ENCODE peak calls at places on chromosome 15, in five cellular contexts. T is pancreas, V is foreskin fibroblast, D is NT2/D1, K is brain microvascular endothelial cell. Z is an unnamed sample.

GRCh38 chr15:51726302-51727073 is 11.0 kb downstream of the LYSMD2 start:
- DNase-seq in T (no peak), V (peak), D (peak), K (peak), Z (peak)

GRCh38 chr15:100696452-100696851 is 94.1 kb downstream of the ASB7 start:
- DNase-seq in T (no peak), V (no peak), D (no peak), K (peak), Z (no peak)

GRCh38 chr15:34084086-34084485 is 17.6 kb downstream of the EMC7 start:
- DNase-seq in T (no peak), V (peak), D (no peak), K (no peak), Z (no peak)

GRCh38 chr15:85312486-85312885 is 67.9 kb upstream of the AKAP13 start:
- DNase-seq in T (no peak), V (no peak), D (no peak), K (peak), Z (no peak)

GRCh38 chr15:86591994-86592746 is 512.5 kb downstream of the AGBL1 start:
- DNase-seq in T (no peak), V (no peak), D (no peak), K (no peak), Z (no peak)

GRCh38 chr15:92527197-92527596 is 128.4 kb downstream of the FAM174B start:
- DNase-seq in T (peak), V (no peak), D (no peak), K (no peak), Z (no peak)

GRCh38 chr15:60972866-60973265 is 256.2 kb downstream of the RORA start:
- DNase-seq in T (no peak), V (peak), D (no peak), K (peak), Z (peak)

GRCh38 chr15:79942656-79943481 is 28.1 kb downstream of the BCL2A1 start:
- DNase-seq in T (no peak), V (peak), D (no peak), K (peak), Z (no peak)

GRCh38 chr15:71473751-71474150 is 336.6 kb upstream of the NR2E3 start:
- DNase-seq in T (no peak), V (no peak), D (no peak), K (no peak), Z (no peak)

GRCh38 chr15:53880353-53880752 is 97.9 kb upstream of the UNC13C start:
- DNase-seq in T (no peak), V (no peak), D (no peak), K (no peak), Z (no peak)

GRCh38 chr15:82709421-82710207 is at the start of gene AP3B2:
- DNase-seq in T (peak), V (peak), D (peak), K (peak), Z (peak)

GRCh38 chr15:82530606-82531379 is 9.5 kb downstream of the RPS17 start:
- DNase-seq in T (peak), V (peak), D (peak), K (peak), Z (no peak)

GRCh38 chr15:58760385-58761009 is 10.6 kb upstream of the MINDY2 start:
- DNase-seq in T (no peak), V (no peak), D (no peak), K (no peak), Z (no peak)

GRCh38 chr15:49238342-49238741 is 68.3 kb downstream of the GALK2 start:
- DNase-seq in T (no peak), V (peak), D (no peak), K (no peak), Z (peak)

GRCh38 chr15:42608110-42608531 is 32.7 kb downstream of the STARD9 start:
- DNase-seq in T (no peak), V (no peak), D (no peak), K (peak), Z (peak)

GRCh38 chr15:88571153-88572029 is 24.9 kb upstream of the DET1 start:
- DNase-seq in T (no peak), V (no peak), D (no peak), K (no peak), Z (no peak)

GRCh38 chr15:40340740-40341400 is at the start of gene CCDC9B:
- DNase-seq in T (peak), V (peak), D (no peak), K (peak), Z (peak)

GRCh38 chr15:80573614-80574013 is 121.5 kb upstream of the ABHD17C start:
- DNase-seq in T (no peak), V (no peak), D (no peak), K (no peak), Z (no peak)

GRCh38 chr15:77482570-77482969 is 61.9 kb downstream of the HMG20A start:
- DNase-seq in T (no peak), V (peak), D (no peak), K (peak), Z (peak)

GRCh38 chr15:72345280-72345679 is 25.3 kb upstream of the CELF6 start:
- DNase-seq in T (no peak), V (no peak), D (no peak), K (no peak), Z (no peak)

GRCh38 chr15:93987068-93987467 is 244.3 kb upstream of the MCTP2 start:
- DNase-seq in T (no peak), V (no peak), D (no peak), K (no peak), Z (no peak)

GRCh38 chr15:64051645-64052259 is 5.5 kb upstream of the DAPK2 start:
- DNase-seq in T (no peak), V (no peak), D (no peak), K (no peak), Z (no peak)

GRCh38 chr15:64050281-64051092 is 4.2 kb upstream of the DAPK2 start:
- DNase-seq in T (no peak), V (no peak), D (no peak), K (no peak), Z (no peak)

GRCh38 chr15:64048766-64049165 is 2.5 kb upstream of the DAPK2 start:
- DNase-seq in T (no peak), V (no peak), D (no peak), K (no peak), Z (no peak)

GRCh38 chr15:64051093-64051402 is 4.8 kb upstream of the DAPK2 start:
- DNase-seq in T (no peak), V (no peak), D (no peak), K (no peak), Z (no peak)

GRCh38 chr15:64052925-64053491 is 6.7 kb upstream of the DAPK2 start:
- DNase-seq in T (no peak), V (no peak), D (no peak), K (no peak), Z (no peak)
- H3K4me3 ChIP-seq in T (no peak), V (no peak), D (no peak), K (no peak), Z (no peak)

DNA sequence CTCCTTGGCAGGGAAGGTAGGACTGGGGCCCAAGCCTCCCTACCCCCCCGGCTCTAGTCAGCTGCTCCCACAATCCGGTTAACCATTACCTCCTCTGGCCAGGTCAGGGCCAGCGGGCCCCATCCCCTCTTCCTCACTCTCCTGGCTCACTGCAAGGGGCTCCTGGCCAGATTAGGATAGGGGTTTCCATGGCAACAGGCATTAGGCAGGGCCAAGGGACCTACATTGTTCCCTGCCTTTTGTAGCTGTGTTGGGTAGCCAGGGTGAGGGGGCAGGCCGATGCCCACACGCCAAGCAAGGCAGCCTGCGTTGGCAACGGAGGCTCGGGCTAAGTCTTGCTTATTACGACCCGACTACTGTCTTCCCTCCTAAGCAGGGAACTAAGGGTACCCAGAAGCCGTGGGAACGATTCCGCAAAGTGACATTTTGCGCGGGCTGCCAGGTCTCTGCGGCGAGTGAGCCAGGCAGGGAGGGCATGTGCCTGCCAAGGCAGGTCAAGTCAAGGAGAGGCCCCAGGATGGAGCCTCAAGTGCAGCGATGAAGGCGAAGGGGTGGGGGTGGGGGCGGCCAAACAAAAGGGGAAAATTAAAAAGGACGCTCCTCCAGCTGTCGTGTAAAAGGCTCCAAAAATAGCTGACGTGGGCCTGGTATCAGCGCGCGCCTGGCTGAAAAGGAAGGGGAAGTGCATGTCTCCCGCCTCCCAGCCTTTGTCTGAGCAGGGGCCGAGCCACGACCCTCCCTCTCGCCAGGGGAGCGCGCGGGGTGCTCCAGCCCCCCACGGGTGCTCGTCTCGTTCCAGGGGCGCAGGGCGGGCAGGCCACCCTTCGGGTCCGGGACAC is 919 bp downstream of the IDH2 start:
- DNase-seq in T (peak), V (peak), D (no peak), K (no peak), Z (no peak)
- H3K4me3 ChIP-seq in T (peak), V (peak), D (peak), K (peak), Z (peak)

GRCh38 chr15:37090543-37091175 is 9.7 kb downstream of the MEIS2 start:
- DNase-seq in T (no peak), V (no peak), D (no peak), K (no peak), Z (no peak)
- H3K4me3 ChIP-seq in T (no peak), V (peak), D (no peak), K (no peak), Z (no peak)

GRCh38 chr15:44728576-44729393 is 7.5 kb upstream of the TRIM69 start:
- DNase-seq in T (peak), V (peak), D (peak), K (peak), Z (peak)
- H3K4me3 ChIP-seq in T (peak), V (peak), D (peak), K (peak), Z (peak)

GRCh38 chr15:63500265-63501250 is 3.8 kb upstream of the USP3 start:
- DNase-seq in T (no peak), V (no peak), D (no peak), K (no peak), Z (no peak)
- H3K4me3 ChIP-seq in T (no peak), V (peak), D (no peak), K (no peak), Z (peak)

DNA sequence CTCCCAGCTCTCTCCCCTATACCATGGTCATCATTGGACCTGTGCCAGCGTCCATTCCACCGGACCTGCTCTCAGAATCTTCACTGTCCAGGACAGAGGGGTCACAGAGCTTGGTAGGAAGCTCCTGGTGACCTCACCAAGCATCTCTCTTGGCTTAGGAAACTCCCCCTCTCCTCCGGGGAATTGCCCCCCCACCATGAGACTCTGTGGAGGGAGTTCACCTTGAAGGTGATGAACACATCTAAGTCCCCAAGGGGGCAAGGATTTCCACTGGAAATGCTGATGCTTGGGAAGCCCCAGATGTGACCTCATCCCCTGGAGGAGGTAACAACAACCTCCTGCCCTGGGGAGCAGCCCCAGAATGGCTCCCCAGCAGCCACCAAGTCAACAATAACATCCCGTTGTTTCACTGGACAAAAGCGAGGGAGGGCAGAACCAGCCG is 3.2 kb downstream of the SEMA7A start:
- DNase-seq in T (peak), V (peak), D (no peak), K (no peak), Z (no peak)
- H3K4me3 ChIP-seq in T (no peak), V (no peak), D (no peak), K (peak), Z (no peak)

Z was measured in skeletal muscle cell.